ENCODE peak calls at places on chromosomes 13 and 19, in ten cellular contexts. X is WTC11; K is hippocampal formation; Q is ureter; Y is stimulated activated CD8-positive, alpha-beta memory T cell treated with anti-CD3 and anti-CD28 coated beads, Interleukin-4, amount 100 ng/mL, for 4 hours; V is caudate nucleus; S is germinal center; N is activated T-cell treated with anti-CD3 and anti-CD28 coated beads for 1 hour; R is progenitor cell of endocrine pancreas; M is IMR-90. J is an unnamed sample.

GRCh38 chr19:4567584-4568071 is 8.1 kb upstream of the SEMA6B start:
- DNase-seq in X (peak), K (no peak), Q (no peak), Y (peak), V (no peak), S (no peak), N (peak), R (peak), M (peak), J (peak)

GRCh38 chr13:33115274-33115673 is 99.1 kb downstream of the KL start:
- DNase-seq in X (no peak), K (no peak), Q (no peak), Y (no peak), V (no peak), S (no peak), N (no peak), R (no peak), M (no peak), J (no peak)

GRCh38 chr19:46033401-46033800 is 7.4 kb downstream of the IGFL4 start:
- DNase-seq in X (no peak), K (no peak), Q (peak), Y (no peak), V (no peak), S (no peak), N (no peak), R (no peak), M (no peak), J (no peak)

GRCh38 chr19:33295621-33296472 is 6.5 kb downstream of the CEBPA start:
- DNase-seq in X (no peak), K (no peak), Q (no peak), Y (no peak), V (no peak), S (no peak), N (no peak), R (no peak), M (no peak), J (no peak)

GRCh38 chr13:36418022-36418805 is 14.1 kb upstream of the CCNA1 start:
- DNase-seq in X (no peak), K (no peak), Q (no peak), Y (no peak), V (no peak), S (no peak), N (no peak), R (no peak), M (peak), J (no peak)

GRCh38 chr19:38417544-38418506 is 8.2 kb downstream of the RASGRP4 start:
- DNase-seq in X (peak), K (peak), Q (peak), Y (no peak), V (no peak), S (peak), N (peak), R (peak), M (no peak), J (peak)

GRCh38 chr19:2922987-2923386 is 21.8 kb downstream of the ZNF77 start:
- DNase-seq in X (no peak), K (no peak), Q (no peak), Y (no peak), V (no peak), S (no peak), N (no peak), R (no peak), M (peak), J (no peak)

GRCh38 chr19:7426986-7427385 is 61.8 kb downstream of the PEX11G start:
- DNase-seq in X (no peak), K (no peak), Q (no peak), Y (no peak), V (no peak), S (no peak), N (no peak), R (no peak), M (no peak), J (no peak)

GRCh38 chr19:2575734-2576481 is 100.0 kb downstream of the GADD45B start:
- DNase-seq in X (no peak), K (no peak), Q (peak), Y (no peak), V (no peak), S (no peak), N (no peak), R (no peak), M (peak), J (no peak)

GRCh38 chr19:19447536-19448237 is 42.2 kb downstream of the GATAD2A start:
- DNase-seq in X (no peak), K (no peak), Q (no peak), Y (no peak), V (peak), S (no peak), N (no peak), R (no peak), M (peak), J (no peak)

GRCh38 chr19:39568604-39569003 is 28.6 kb upstream of the EID2 start:
- DNase-seq in X (no peak), K (no peak), Q (no peak), Y (no peak), V (no peak), S (no peak), N (no peak), R (no peak), M (no peak), J (no peak)

GRCh38 chr13:32246468-32246867 is 68.7 kb downstream of the ZAR1L start:
- DNase-seq in X (peak), K (no peak), Q (peak), Y (no peak), V (no peak), S (peak), N (peak), R (peak), M (peak), J (peak)

GRCh38 chr13:110106726-110107125 is 200.2 kb downstream of the COL4A1 start:
- DNase-seq in X (no peak), K (no peak), Q (peak), Y (no peak), V (no peak), S (no peak), N (no peak), R (no peak), M (no peak), J (peak)

GRCh38 chr19:38482496-38482895 is 49.0 kb downstream of the RYR1 start:
- DNase-seq in X (no peak), K (no peak), Q (no peak), Y (no peak), V (no peak), S (no peak), N (no peak), R (no peak), M (no peak), J (no peak)

GRCh38 chr13:33480561-33480960 is 195.0 kb upstream of the STARD13 start:
- DNase-seq in X (no peak), K (no peak), Q (no peak), Y (no peak), V (no peak), S (no peak), N (no peak), R (no peak), M (peak), J (no peak)

GRCh38 chr13:73465629-73465974 is 406.8 kb downstream of the KLF5 start:
- DNase-seq in X (no peak), K (no peak), Q (no peak), Y (no peak), V (no peak), S (no peak), N (no peak), R (no peak), M (peak), J (no peak)

GRCh38 chr19:45322744-45323281 is at the start of gene CKM:
- DNase-seq in X (no peak), K (no peak), Q (no peak), Y (no peak), V (no peak), S (no peak), N (no peak), R (no peak), M (no peak), J (no peak)

GRCh38 chr19:19501798-19502197 is 13.6 kb downstream of the TSSK6 start:
- DNase-seq in X (no peak), K (no peak), Q (no peak), Y (no peak), V (no peak), S (no peak), N (no peak), R (no peak), M (no peak), J (no peak)

GRCh38 chr13:67186985-67187569 is 43.1 kb downstream of the PCDH9 start:
- DNase-seq in X (no peak), K (no peak), Q (no peak), Y (no peak), V (no peak), S (no peak), N (no peak), R (no peak), M (no peak), J (no peak)

GRCh38 chr19:53903055-53903680 is 5.9 kb upstream of the CACNG7 start:
- DNase-seq in X (peak), K (no peak), Q (no peak), Y (no peak), V (no peak), S (no peak), N (no peak), R (peak), M (peak), J (no peak)

GRCh38 chr13:37109080-37109678 is 3.7 kb upstream of the CSNK1A1L start:
- DNase-seq in X (no peak), K (no peak), Q (no peak), Y (no peak), V (peak), S (no peak), N (no peak), R (no peak), M (peak), J (no peak)

GRCh38 chr13:40974460-40975407 is 44.4 kb downstream of the ELF1 start:
- DNase-seq in X (no peak), K (no peak), Q (no peak), Y (no peak), V (no peak), S (peak), N (no peak), R (no peak), M (peak), J (no peak)

GRCh38 chr13:95002968-95003813 is 290.8 kb upstream of the SOX21 start:
- DNase-seq in X (peak), K (no peak), Q (no peak), Y (no peak), V (no peak), S (no peak), N (no peak), R (no peak), M (no peak), J (peak)

GRCh38 chr13:73168993-73169401 is 110.2 kb downstream of the KLF5 start:
- DNase-seq in X (no peak), K (no peak), Q (peak), Y (no peak), V (no peak), S (no peak), N (no peak), R (no peak), M (peak), J (no peak)

GRCh38 chr19:3380829-3381228 is 14.4 kb downstream of the NFIC start:
- DNase-seq in X (no peak), K (no peak), Q (no peak), Y (no peak), V (no peak), S (no peak), N (no peak), R (no peak), M (no peak), J (no peak)

GRCh38 chr19:17515408-17516149 is 4.1 kb downstream of the PGLS start:
- DNase-seq in X (no peak), K (no peak), Q (no peak), Y (no peak), V (no peak), S (peak), N (no peak), R (no peak), M (no peak), J (no peak)

GRCh38 chr19:19540707-19541515 is 2.8 kb downstream of the CILP2 start:
- DNase-seq in X (peak), K (no peak), Q (no peak), Y (peak), V (no peak), S (peak), N (peak), R (peak), M (no peak), J (peak)

GRCh38 chr13:113920606-113921306 is 53.1 kb downstream of the C13orf46 start:
- DNase-seq in X (peak), K (no peak), Q (peak), Y (no peak), V (no peak), S (no peak), N (no peak), R (no peak), M (no peak), J (no peak)

GRCh38 chr19:1665565-1666047 is 13.2 kb upstream of the TCF3 start:
- DNase-seq in X (no peak), K (no peak), Q (no peak), Y (no peak), V (no peak), S (no peak), N (no peak), R (no peak), M (no peak), J (no peak)